ENCODE peak calls at places on chromosomes 3 and 15, in eight cellular contexts. C, I, N, V, B, A, K and T are unnamed samples.

GRCh38 chr3:116927918-116928317 is 218.3 kb downstream of the TUSC7 start:
- DNase-seq in C (no peak), I (no peak), N (no peak), V (no peak), B (no peak), A (no peak), K (no peak), T (no peak)

GRCh38 chr3:187130346-187131066 is 8.8 kb downstream of the RPL39L start:
- DNase-seq in C (no peak), I (peak), N (no peak), V (no peak), B (peak), A (no peak), K (no peak), T (no peak)

GRCh38 chr15:44882499-44882968 is 74.0 kb upstream of the TERB2 start:
- DNase-seq in C (no peak), I (no peak), N (no peak), V (no peak), B (no peak), A (no peak), K (no peak), T (no peak)

GRCh38 chr3:147619925-147620580 is 210.9 kb downstream of the ZIC1 start:
- DNase-seq in C (no peak), I (no peak), N (no peak), V (no peak), B (no peak), A (no peak), K (no peak), T (no peak)

GRCh38 chr3:53097887-53098286 is 32.3 kb downstream of the RFT1 start:
- DNase-seq in C (no peak), I (no peak), N (no peak), V (no peak), B (no peak), A (no peak), K (no peak), T (no peak)

GRCh38 chr3:172153335-172153861 is 114.0 kb downstream of the FNDC3B start:
- DNase-seq in C (peak), I (peak), N (peak), V (peak), B (peak), A (peak), K (peak), T (peak)

GRCh38 chr3:159077860-159078259 is 276.0 kb downstream of the MFSD1 start:
- DNase-seq in C (no peak), I (peak), N (no peak), V (no peak), B (no peak), A (no peak), K (no peak), T (no peak)

GRCh38 chr15:72175186-72176044 is 22.2 kb downstream of the GRAMD2A start:
- DNase-seq in C (no peak), I (no peak), N (peak), V (no peak), B (no peak), A (no peak), K (no peak), T (no peak)

GRCh38 chr15:62528505-62528904 is 363.4 kb upstream of the C2CD4B start:
- DNase-seq in C (no peak), I (no peak), N (no peak), V (no peak), B (no peak), A (no peak), K (no peak), T (no peak)

GRCh38 chr15:26082833-26083174 is 219.7 kb upstream of the ATP10A start:
- DNase-seq in C (no peak), I (no peak), N (no peak), V (no peak), B (no peak), A (no peak), K (no peak), T (no peak)

GRCh38 chr3:58375209-58375608 is 42.5 kb downstream of the PXK start:
- DNase-seq in C (no peak), I (no peak), N (no peak), V (no peak), B (no peak), A (no peak), K (no peak), T (no peak)
- TF ChIP-seq CTCF in C (no peak), I (no peak), N (no peak), V (no peak), B (no peak), A (no peak), K (no peak), T (no peak)

GRCh38 chr3:11089931-11090330 is 64.4 kb upstream of the HRH1 start:
- DNase-seq in C (no peak), I (no peak), N (no peak), V (no peak), B (no peak), A (no peak), K (no peak), T (no peak)
- TF ChIP-seq CTCF in C (no peak), I (no peak), N (no peak), V (no peak), B (no peak), A (no peak), K (no peak), T (no peak)

GRCh38 chr3:26015752-26016151 is 225.9 kb downstream of the OXSM start:
- DNase-seq in C (no peak), I (no peak), N (no peak), V (no peak), B (no peak), A (no peak), K (no peak), T (no peak)
- TF ChIP-seq CTCF in C (no peak), I (no peak), N (no peak), V (no peak), B (no peak), A (no peak), K (no peak), T (no peak)

DNA sequence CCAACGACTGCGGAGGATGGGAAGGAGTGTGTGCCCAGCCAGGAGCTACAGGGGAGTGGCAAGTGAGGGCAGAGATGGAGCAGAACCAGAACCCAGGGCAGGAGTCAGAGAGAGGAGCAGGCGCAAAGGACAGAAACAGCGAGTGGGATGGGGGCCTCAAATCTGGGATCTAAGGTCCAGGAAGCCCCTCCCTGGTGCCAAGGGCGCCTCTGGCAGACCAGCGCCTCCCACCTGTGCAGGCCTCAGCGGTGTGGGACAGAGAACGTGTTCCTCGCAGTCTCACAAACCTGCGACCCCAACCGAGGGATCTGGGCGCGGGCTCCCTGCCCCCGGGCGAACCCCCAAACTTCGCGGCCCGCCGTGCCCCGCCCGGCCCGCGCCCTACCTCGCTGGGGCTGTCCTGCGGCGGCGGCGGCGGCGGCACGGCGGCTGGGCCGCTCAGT is 292 bp downstream of the PCBP4 start:
- DNase-seq in C (no peak), I (peak), N (no peak), V (no peak), B (no peak), A (no peak), K (no peak), T (no peak)
- TF ChIP-seq CTCF in C (no peak), I (no peak), N (no peak), V (no peak), B (no peak), A (no peak), K (no peak), T (no peak)

GRCh38 chr3:26718295-26718694 is 95.7 kb downstream of the LRRC3B start:
- DNase-seq in C (no peak), I (no peak), N (no peak), V (no peak), B (no peak), A (no peak), K (no peak), T (no peak)

GRCh38 chr3:26714485-26714884 is 91.9 kb downstream of the LRRC3B start:
- DNase-seq in C (no peak), I (no peak), N (no peak), V (no peak), B (no peak), A (no peak), K (no peak), T (no peak)

GRCh38 chr3:26712211-26713026 is 89.8 kb downstream of the LRRC3B start:
- DNase-seq in C (peak), I (no peak), N (no peak), V (no peak), B (no peak), A (no peak), K (peak), T (peak)
- TF ChIP-seq CTCF in C (peak), I (no peak), N (peak), V (peak), B (no peak), A (peak), K (peak), T (peak)